ENCODE peak calls at places on chromosomes 3 and 15, in ten cellular contexts. Z is uterus, V is breast epithelium, U is ovary, D is body of pancreas, C is tibial nerve, T is IMR-90, S is thyroid gland, Y is Peyer's patch, B is heart left ventricle. G is an unnamed sample.

GRCh38 chr3:99699841-99700240 is 61.4 kb downstream of the COL8A1 start:
- DNase-seq in Z (no peak), V (no peak), U (no peak), D (no peak), C (no peak), T (peak), S (no peak), Y (no peak), B (no peak), G (no peak)

GRCh38 chr15:39417766-39418165 is 163.1 kb upstream of the THBS1 start:
- DNase-seq in Z (no peak), V (peak), U (no peak), D (no peak), C (no peak), T (no peak), S (peak), Y (no peak), B (no peak), G (no peak)

GRCh38 chr3:26624209-26624775 is 1.7 kb downstream of the LRRC3B start:
- DNase-seq in Z (no peak), V (no peak), U (no peak), D (no peak), C (no peak), T (no peak), S (no peak), Y (no peak), B (no peak), G (no peak)

GRCh38 chr3:188264231-188265213 is 110.6 kb downstream of the LPP start:
- DNase-seq in Z (peak), V (no peak), U (peak), D (no peak), C (peak), T (peak), S (no peak), Y (no peak), B (no peak), G (no peak)

GRCh38 chr3:184388164-184388935 is 8.5 kb downstream of the CHRD start:
- DNase-seq in Z (no peak), V (no peak), U (no peak), D (no peak), C (no peak), T (no peak), S (no peak), Y (no peak), B (no peak), G (no peak)

GRCh38 chr3:54831091-54831490 is 96.8 kb downstream of the LRTM1 start:
- DNase-seq in Z (no peak), V (no peak), U (no peak), D (no peak), C (no peak), T (no peak), S (no peak), Y (no peak), B (no peak), G (no peak)

GRCh38 chr3:114411292-114411691 is 117.5 kb downstream of the TIGIT start:
- DNase-seq in Z (no peak), V (no peak), U (peak), D (no peak), C (no peak), T (peak), S (no peak), Y (no peak), B (no peak), G (no peak)

GRCh38 chr15:69474846-69475455 is 22.3 kb downstream of the RPLP1 start:
- DNase-seq in Z (no peak), V (no peak), U (no peak), D (no peak), C (no peak), T (peak), S (no peak), Y (no peak), B (no peak), G (no peak)

GRCh38 chr15:45535486-45536042 is 13.0 kb upstream of the SLC30A4 start:
- DNase-seq in Z (no peak), V (no peak), U (no peak), D (peak), C (no peak), T (no peak), S (no peak), Y (no peak), B (no peak), G (no peak)

GRCh38 chr3:195875482-195876236 is 32.7 kb downstream of the TNK2 start:
- DNase-seq in Z (no peak), V (no peak), U (no peak), D (no peak), C (no peak), T (no peak), S (no peak), Y (no peak), B (no peak), G (no peak)

GRCh38 chr3:195877767-195878423 is 30.5 kb downstream of the TNK2 start:
- DNase-seq in Z (no peak), V (no peak), U (no peak), D (no peak), C (no peak), T (no peak), S (no peak), Y (no peak), B (no peak), G (no peak)

GRCh38 chr3:195878424-195879274 is 29.7 kb downstream of the TNK2 start:
- DNase-seq in Z (no peak), V (no peak), U (no peak), D (no peak), C (no peak), T (no peak), S (no peak), Y (no peak), B (no peak), G (no peak)

GRCh38 chr3:195877136-195877715 is 31.1 kb downstream of the TNK2 start:
- DNase-seq in Z (no peak), V (no peak), U (no peak), D (no peak), C (no peak), T (no peak), S (no peak), Y (no peak), B (no peak), G (no peak)

DNA sequence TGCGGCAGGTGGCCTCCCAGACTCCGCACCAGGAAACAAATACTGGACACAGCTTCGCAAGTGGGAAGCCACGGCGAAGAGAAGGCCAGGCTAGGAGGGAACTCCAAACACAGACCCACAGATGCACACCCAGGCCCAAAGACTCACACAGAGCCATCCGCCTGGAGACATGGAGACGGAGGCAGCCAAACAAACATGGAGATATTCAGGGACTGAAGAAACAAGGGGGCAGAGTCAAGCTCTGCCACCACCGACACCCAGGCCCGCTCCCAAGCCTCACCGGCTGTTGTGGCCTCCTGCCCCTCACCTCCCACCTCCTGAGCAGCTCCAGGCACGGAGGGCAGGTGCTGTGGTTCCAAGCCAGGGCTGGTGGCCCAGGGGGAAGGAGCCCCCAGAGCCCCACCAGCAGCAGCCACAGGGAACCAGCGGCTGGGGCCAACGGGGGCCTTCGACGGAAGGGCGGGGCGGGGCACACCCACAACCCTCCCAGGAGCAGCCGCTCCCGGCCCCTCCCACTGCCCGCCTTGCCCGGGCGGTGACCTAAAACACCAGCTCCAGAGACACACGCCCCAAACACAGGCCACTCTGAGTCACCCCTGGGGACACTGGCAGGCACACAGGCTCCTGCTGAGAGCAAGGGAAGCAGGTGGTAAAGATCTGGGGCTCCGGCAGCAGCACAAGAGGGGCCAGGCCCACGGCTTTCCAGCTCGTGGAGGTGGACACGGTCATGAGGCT is 31.9 kb downstream of the TNK2 start:
- DNase-seq in Z (no peak), V (no peak), U (no peak), D (no peak), C (no peak), T (no peak), S (no peak), Y (peak), B (no peak), G (no peak)
- H3K4me3 ChIP-seq in Z (no peak), V (no peak), U (no peak), D (no peak), C (no peak), T (no peak), S (no peak), Y (no peak), B (no peak), G (no peak)

DNA sequence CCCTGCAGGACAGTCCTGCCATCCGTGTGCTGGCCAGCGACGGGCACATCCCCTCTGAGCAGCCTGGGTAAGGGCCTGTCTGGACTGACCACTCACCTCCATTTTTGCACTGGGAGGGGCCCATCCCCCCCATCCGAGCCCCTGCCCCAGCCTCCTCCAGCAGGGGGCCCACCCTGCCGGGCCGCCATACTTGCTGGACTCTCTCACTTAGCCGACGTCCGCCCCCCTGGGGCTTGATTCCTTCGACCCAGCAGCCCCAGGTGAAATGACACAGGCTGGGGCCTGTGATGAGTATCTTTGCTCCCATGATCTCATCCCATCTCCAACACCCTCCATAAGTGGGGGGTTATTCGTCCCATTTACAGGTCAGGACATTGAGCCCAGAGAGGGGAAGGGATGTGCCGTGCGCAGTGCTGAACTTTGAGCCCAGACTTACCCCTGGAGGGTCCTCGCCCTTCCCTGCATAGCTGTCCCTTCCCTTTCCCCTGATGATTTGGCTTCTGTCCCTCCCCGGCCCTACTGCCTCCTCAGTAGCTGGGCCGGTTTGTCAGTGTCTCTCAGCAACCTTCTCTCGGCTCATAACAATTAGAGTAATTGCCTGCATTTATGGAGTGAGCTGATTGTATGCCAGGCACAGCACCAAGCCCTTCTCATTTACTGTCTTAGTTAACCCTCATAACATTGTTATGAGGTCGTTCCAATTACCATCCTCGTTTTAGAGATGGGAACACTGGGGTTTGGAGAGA is 4.2 kb downstream of the LMAN1L start:
- DNase-seq in Z (no peak), V (no peak), U (no peak), D (no peak), C (no peak), T (no peak), S (no peak), Y (peak), B (no peak), G (no peak)
- TF ChIP-seq POLR2A in Z (no peak), V (no peak), U (no peak), D (no peak), C (no peak), T (no peak), S (no peak), Y (no peak), B (no peak), G (no peak)

DNA sequence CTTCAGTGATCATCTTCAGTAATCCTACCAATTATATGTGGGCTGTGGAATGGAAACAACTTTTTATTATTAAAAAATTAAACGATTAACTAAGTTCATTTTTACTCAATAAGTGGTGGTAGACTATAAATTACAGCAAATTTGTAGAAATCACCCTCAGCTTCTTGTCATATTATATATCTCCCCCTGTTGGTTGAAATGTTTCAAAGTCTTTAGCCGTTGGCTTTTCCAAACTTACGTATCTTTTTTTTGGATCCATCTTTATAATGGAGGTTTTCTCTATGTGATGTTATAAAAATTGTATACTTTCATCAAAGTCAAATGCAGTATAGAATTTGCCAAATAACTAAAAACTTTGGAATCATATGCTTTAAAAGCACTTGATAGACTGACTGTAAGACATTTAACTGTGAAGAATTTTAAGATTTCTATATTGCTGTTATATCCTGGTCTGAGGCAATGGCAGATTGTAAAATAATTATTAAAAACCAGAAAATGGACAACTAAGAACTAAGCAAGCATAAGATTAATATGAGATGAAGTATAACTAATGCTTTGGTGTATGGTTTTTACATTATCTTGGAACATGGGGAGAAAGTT is 44.7 kb downstream of the ATP11B start:
- DNase-seq in Z (no peak), V (no peak), U (no peak), D (no peak), C (no peak), T (peak), S (no peak), Y (no peak), B (no peak), G (no peak)
- TF ChIP-seq CTCF in Z (peak), V (no peak), U (no peak), D (peak), C (peak), T (peak), S (peak), Y (peak), B (peak), G (no peak)

GRCh38 chr3:151916781-151917180 is 43.3 kb downstream of the SUCNR1 start:
- DNase-seq in Z (no peak), V (no peak), U (no peak), D (no peak), C (no peak), T (no peak), S (no peak), Y (no peak), B (no peak), G (no peak)
- H3K4me3 ChIP-seq in Z (no peak), V (no peak), U (no peak), D (no peak), C (no peak), T (no peak), S (no peak), Y (no peak), B (no peak), G (no peak)

GRCh38 chr3:14947886-14948608 is 664 bp downstream of the NR2C2 start:
- DNase-seq in Z (peak), V (peak), U (peak), D (peak), C (peak), T (peak), S (peak), Y (peak), B (peak), G (peak)
- TF ChIP-seq POLR2A in Z (no peak), V (no peak), U (peak), D (no peak), C (no peak), T (peak), S (no peak), Y (peak), B (peak), G (no peak)

GRCh38 chr15:81337713-81338157 is 13.8 kb upstream of the STARD5 start:
- DNase-seq in Z (no peak), V (no peak), U (no peak), D (no peak), C (no peak), T (no peak), S (no peak), Y (no peak), B (no peak), G (no peak)

GRCh38 chr15:81337241-81337640 is 13.3 kb upstream of the STARD5 start:
- DNase-seq in Z (no peak), V (no peak), U (no peak), D (no peak), C (no peak), T (no peak), S (no peak), Y (no peak), B (no peak), G (no peak)

GRCh38 chr15:81334768-81335447 is 11.0 kb upstream of the STARD5 start:
- DNase-seq in Z (no peak), V (no peak), U (no peak), D (no peak), C (no peak), T (no peak), S (no peak), Y (no peak), B (no peak), G (no peak)

GRCh38 chr15:81335631-81336030 is 11.7 kb upstream of the STARD5 start:
- DNase-seq in Z (no peak), V (no peak), U (no peak), D (no peak), C (no peak), T (no peak), S (no peak), Y (no peak), B (no peak), G (no peak)

DNA sequence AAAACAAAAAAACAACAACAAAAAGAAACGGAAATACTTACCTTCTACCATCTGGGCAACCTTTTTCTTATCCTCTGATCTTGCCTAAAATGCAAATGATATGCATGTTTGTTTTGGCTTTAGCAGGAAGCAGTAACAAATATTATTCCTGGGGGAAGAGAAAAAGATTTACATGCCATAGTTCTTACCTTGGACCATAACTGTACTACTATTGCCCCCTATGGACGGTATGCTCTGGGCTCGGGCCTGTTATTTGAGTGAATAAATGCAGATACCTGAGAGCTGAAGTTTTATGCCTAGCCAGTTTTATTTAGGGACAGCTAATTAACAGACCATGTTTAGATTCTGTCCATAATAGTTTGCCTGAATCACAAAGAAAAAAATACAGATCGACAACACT is 12.6 kb upstream of the STARD5 start:
- DNase-seq in Z (no peak), V (no peak), U (no peak), D (no peak), C (no peak), T (peak), S (no peak), Y (no peak), B (no peak), G (no peak)
- TF ChIP-seq CTCF in Z (no peak), V (no peak), U (no peak), D (no peak), C (no peak), T (peak), S (no peak), Y (peak), B (no peak), G (no peak)

GRCh38 chr3:193554790-193555189 is at the start of gene ATP13A4:
- DNase-seq in Z (no peak), V (no peak), U (no peak), D (peak), C (no peak), T (no peak), S (peak), Y (peak), B (no peak), G (no peak)
- H3K4me3 ChIP-seq in Z (no peak), V (no peak), U (no peak), D (no peak), C (no peak), T (no peak), S (peak), Y (peak), B (no peak), G (peak)